ENCODE peak calls at places on chromosomes 5 and 9, in eight cellular contexts. V is CD8-positive, alpha-beta T cell; Y is iPS-NIHi11; G is AG09309; Q is AG09319; E is astrocyte of the spinal cord; M is substantia nigra; I is LHCN-M2. P is an unnamed sample.

GRCh38 chr5:100110497-100110896 is 424.7 kb upstream of the FAM174A start:
- DNase-seq in Y (no peak), G (no peak), V (no peak), E (no peak), Q (no peak), I (no peak), M (no peak), P (no peak)

GRCh38 chr5:50967388-50968039 is 301.1 kb downstream of the PARP8 start:
- DNase-seq in V (no peak), M (no peak), G (no peak), I (no peak), E (no peak), Y (peak; percentile 17), Q (no peak), P (peak; percentile 16)

GRCh38 chr5:137075163-137075970 is 423.8 kb downstream of the SPOCK1 start:
- DNase-seq in M (no peak), V (no peak), Y (peak; percentile 89), G (no peak), I (peak; percentile 27), E (no peak), Q (no peak), P (peak; percentile 55)

GRCh38 chr9:133989554-133990365 is 2.4 kb downstream of the VAV2 start:
- DNase-seq in Q (no peak), V (no peak), G (no peak), M (no peak), Y (peak; percentile 3), E (no peak), I (no peak), P (no peak)

GRCh38 chr5:143037071-143037470 is 266.9 kb downstream of the ARHGAP26 start:
- DNase-seq in Y (peak; percentile 66), E (peak; percentile 74), Q (no peak), I (no peak), M (no peak), G (no peak), V (no peak), P (no peak)

GRCh38 chr5:151585970-151586369 is 5.2 kb downstream of the FAT2 start:
- DNase-seq in M (no peak), I (peak; percentile 72), G (no peak), V (no peak), Y (no peak), E (no peak), Q (peak; percentile 5), P (no peak)

GRCh38 chr9:82367929-82368328 is 379.4 kb downstream of the SPATA31D1 start:
- DNase-seq in Q (no peak), V (no peak), M (no peak), E (no peak), I (no peak), G (no peak), Y (no peak), P (no peak)

GRCh38 chr9:106753155-106753671 is 109.8 kb upstream of the ZNF462 start:
- DNase-seq in E (no peak), I (no peak), G (no peak), V (peak; percentile 19), M (no peak), Q (no peak), Y (no peak), P (no peak)

GRCh38 chr5:95403996-95404395 is 12.8 kb downstream of the FAM81B start:
- DNase-seq in M (no peak), Q (no peak), G (no peak), E (no peak), I (peak; percentile 38), V (no peak), Y (no peak), P (no peak)

GRCh38 chr5:150399158-150400019 is 13.3 kb downstream of the CD74 start:
- DNase-seq in Q (no peak), V (no peak), Y (no peak), I (peak; percentile 37), G (no peak), M (no peak), E (no peak), P (no peak)

GRCh38 chr9:128972956-128973355 is 25.5 kb downstream of the NUP188 start:
- DNase-seq in G (no peak), E (peak; percentile 54), Q (no peak), V (no peak), Y (no peak), M (no peak), I (peak; percentile 76), P (no peak)

GRCh38 chr9:20023237-20023928 is 234.5 kb upstream of the SLC24A2 start:
- DNase-seq in Y (no peak), M (no peak), E (no peak), I (peak; percentile 63), Q (no peak), G (no peak), V (no peak), P (no peak)

GRCh38 chr9:7935666-7936065 is 136.1 kb upstream of the DMAC1 start:
- DNase-seq in Y (no peak), E (peak; percentile 5), Q (no peak), G (no peak), I (no peak), V (peak; percentile 9), M (no peak), P (no peak)

GRCh38 chr5:148860599-148860998 is 34.2 kb downstream of the ADRB2 start:
- DNase-seq in Y (no peak), M (no peak), I (no peak), G (no peak), V (no peak), E (no peak), Q (no peak), P (no peak)

GRCh38 chr5:67215592-67216471 is 19.2 kb upstream of the CD180 start:
- DNase-seq in Y (no peak), G (no peak), I (no peak), M (no peak), E (no peak), V (peak; percentile 74), Q (no peak), P (no peak)

GRCh38 chr5:79168031-79168430 is 56.4 kb downstream of the BHMT start:
- DNase-seq in Y (no peak), I (no peak), M (no peak), G (no peak), V (no peak), Q (no peak), E (no peak), P (no peak)

GRCh38 chr9:135926402-135927194 is 19.3 kb upstream of the CAMSAP1 start:
- DNase-seq in E (peak; percentile 84), V (no peak), I (peak; percentile 86), Q (peak; percentile 18), M (no peak), G (peak; percentile 25), Y (no peak), P (peak; percentile 11)

GRCh38 chr5:123120197-123120596 is 31.2 kb downstream of the PRDM6 start:
- DNase-seq in G (no peak), I (peak; percentile 29), Q (no peak), V (no peak), E (no peak), M (no peak), Y (peak; percentile 49), P (no peak)

GRCh38 chr9:112546149-112547012 is 59.8 kb downstream of the KIAA1958 start:
- DNase-seq in I (peak; percentile 68), V (no peak), Q (no peak), M (no peak), G (no peak), E (peak; percentile 50), Y (no peak), P (no peak)

GRCh38 chr5:150347003-150347402 is 10.5 kb upstream of the TCOF1 start:
- DNase-seq in V (no peak), Y (no peak), G (no peak), E (no peak), M (no peak), I (no peak), Q (no peak), P (no peak)

GRCh38 chr5:12277504-12278192 is 373.4 kb upstream of the CTNND2 start:
- DNase-seq in G (no peak), M (no peak), Q (no peak), Y (no peak), V (no peak), I (no peak), E (no peak), P (no peak)

GRCh38 chr5:16600397-16600796 is 16.4 kb downstream of the RETREG1 start:
- DNase-seq in G (no peak), Y (no peak), Q (no peak), V (no peak), M (peak; percentile 52), I (peak; percentile 70), E (peak; percentile 13), P (peak; percentile 14)

GRCh38 chr5:1973391-1974013 is 90.8 kb upstream of the IRX4 start:
- DNase-seq in G (no peak), E (no peak), M (no peak), I (no peak), Y (no peak), Q (no peak), V (no peak), P (no peak)

GRCh38 chr5:143952809-143953208 is 140.8 kb downstream of the HMHB1 start:
- DNase-seq in I (no peak), Q (no peak), Y (no peak), G (no peak), E (no peak), M (no peak), V (no peak), P (no peak)

GRCh38 chr5:163915481-163915961 is 410.1 kb downstream of the MAT2B start:
- DNase-seq in G (no peak), V (no peak), M (no peak), E (peak; percentile 38), Q (no peak), Y (peak; percentile 19), I (no peak), P (no peak)

GRCh38 chr9:20753761-20754160 is 69.7 kb downstream of the FOCAD start:
- DNase-seq in M (no peak), V (no peak), G (no peak), Y (no peak), I (no peak), E (peak; percentile 29), Q (no peak), P (no peak)

P was measured in neural crest cell.